ENCODE peak calls at places on chromosome 11, in nine cellular contexts. K is spleen, G is fibroblast of pulmonary artery, A is upper lobe of right lung, B is ovary, Q is aorta, O is AG10803, P is choroid plexus epithelial cell, N is cardiac muscle cell. X is an unnamed sample.

GRCh38 chr11:74641905-74642304 is 49.5 kb downstream of the POLD3 start:
- DNase-seq in K (no peak), P (peak), B (no peak), G (peak), O (peak), A (no peak), Q (no peak), N (no peak), X (no peak)

GRCh38 chr11:1202154-1202775 is 20.6 kb upstream of the MUC5B start:
- DNase-seq in O (no peak), P (no peak), K (peak), N (no peak), B (peak), Q (peak), A (peak), G (no peak), X (peak)

GRCh38 chr11:82494988-82495432 is 238.7 kb downstream of the FAM181B start:
- DNase-seq in Q (no peak), A (no peak), B (no peak), K (no peak), O (no peak), N (peak), G (no peak), P (no peak), X (no peak)

GRCh38 chr11:57410287-57410686 is 16.6 kb downstream of the SLC43A3 start:
- DNase-seq in G (peak), B (no peak), P (peak), Q (no peak), A (no peak), N (no peak), O (peak), K (no peak), X (no peak)

GRCh38 chr11:10287766-10288165 is 6.3 kb downstream of the SBF2 start:
- DNase-seq in P (no peak), B (no peak), O (no peak), Q (no peak), K (no peak), G (no peak), N (no peak), A (no peak), X (no peak)

GRCh38 chr11:96113100-96113710 is 189.3 kb upstream of the MTMR2 start:
- DNase-seq in Q (no peak), O (peak), G (peak), N (no peak), K (no peak), B (no peak), P (peak), A (no peak), X (no peak)

GRCh38 chr11:68045900-68046299 is 7.1 kb downstream of the TCIRG1 start:
- DNase-seq in B (no peak), N (no peak), Q (peak), O (no peak), K (peak), P (no peak), A (peak), G (no peak), X (no peak)

GRCh38 chr11:12746593-12747097 is 72.4 kb downstream of the TEAD1 start:
- DNase-seq in K (no peak), Q (peak), O (peak), A (no peak), P (peak), G (peak), N (peak), B (peak), X (peak)

GRCh38 chr11:47403135-47403534 is 5.3 kb upstream of the SLC39A13 start:
- DNase-seq in A (no peak), N (no peak), B (no peak), Q (no peak), P (no peak), K (peak), O (no peak), G (no peak), X (no peak)

GRCh38 chr11:77467993-77468392 is 5.9 kb downstream of the PAK1 start:
- DNase-seq in G (peak), N (no peak), P (peak), Q (no peak), O (peak), B (no peak), K (no peak), A (no peak), X (no peak)

GRCh38 chr11:44957051-44957515 is 6.4 kb upstream of the TP53I11 start:
- DNase-seq in N (peak), O (no peak), P (no peak), A (no peak), B (peak), K (no peak), Q (no peak), G (no peak), X (peak)

GRCh38 chr11:32817181-32817842 is 12.4 kb upstream of the PRRG4 start:
- DNase-seq in N (no peak), P (no peak), O (no peak), Q (no peak), A (no peak), K (no peak), G (no peak), B (no peak), X (no peak)

DNA sequence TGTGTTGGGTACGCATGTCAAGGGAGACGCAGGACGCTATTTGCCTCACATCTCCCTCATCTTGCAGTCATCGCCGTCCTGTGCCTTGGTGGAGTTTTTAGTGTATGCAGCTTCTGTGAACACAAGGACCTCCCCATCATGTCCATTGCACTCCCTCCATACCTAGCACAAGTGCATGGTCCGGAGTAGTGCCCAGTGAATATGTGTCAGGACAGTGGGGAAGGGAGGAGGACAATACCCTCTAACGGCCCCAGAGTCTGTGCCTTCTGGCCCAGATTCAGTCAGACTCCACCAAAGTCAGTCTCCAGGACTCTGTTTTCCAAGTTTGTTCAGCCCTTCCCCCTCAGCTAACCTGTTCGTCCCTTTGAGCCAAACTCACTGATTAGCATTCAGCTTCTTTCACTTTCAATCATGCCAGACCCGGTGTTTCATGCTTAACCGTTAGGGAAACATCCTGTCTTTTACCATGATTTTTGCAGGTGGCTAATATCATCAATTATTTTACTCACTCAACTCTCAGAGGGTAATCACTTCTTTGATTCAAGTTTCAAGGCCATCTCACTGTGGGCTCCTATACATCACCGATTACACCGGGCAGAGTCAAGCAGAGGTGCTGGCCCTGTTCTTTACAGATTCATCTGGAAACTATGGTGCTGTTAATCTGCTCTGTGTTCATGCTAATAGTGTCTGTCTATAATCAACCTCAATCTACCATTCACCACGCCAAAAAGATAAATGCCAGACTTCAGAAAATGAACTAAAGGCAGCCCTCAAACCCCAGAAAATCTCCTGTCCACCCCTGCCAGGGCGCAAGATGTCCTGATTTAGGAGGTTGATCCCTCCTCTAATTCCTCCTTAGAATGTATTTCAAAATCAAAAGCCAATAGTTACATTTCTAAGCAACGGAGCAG is 156.5 kb downstream of the RRAS2 start:
- DNase-seq in B (no peak), N (no peak), K (no peak), O (no peak), G (no peak), Q (no peak), A (no peak), P (no peak), X (no peak)
- H3K4me3 ChIP-seq in B (no peak), N (no peak), K (no peak), O (no peak), G (no peak), Q (no peak), A (no peak), P (no peak), X (no peak)

GRCh38 chr11:5931061-5931460 is 11.0 kb upstream of the OR56A3 start:
- DNase-seq in G (no peak), N (no peak), B (no peak), O (no peak), P (no peak), A (no peak), Q (no peak), K (no peak), X (no peak)
- H3K4me3 ChIP-seq in G (no peak), N (no peak), B (no peak), O (no peak), P (no peak), A (no peak), Q (no peak), K (no peak), X (no peak)

GRCh38 chr11:128294685-128295079 is 292.7 kb downstream of the ETS1 start:
- DNase-seq in O (peak), G (peak), A (no peak), B (no peak), Q (no peak), N (no peak), K (no peak), P (peak), X (no peak)
- H3K4me3 ChIP-seq in O (no peak), G (no peak), A (no peak), B (no peak), Q (no peak), N (no peak), K (no peak), P (no peak), X (no peak)

GRCh38 chr11:40030867-40031266 is 1428.6 kb downstream of the LRRC4C start:
- DNase-seq in Q (no peak), B (no peak), K (no peak), A (no peak), P (no peak), N (no peak), O (no peak), G (no peak), X (no peak)
- H3K4me3 ChIP-seq in Q (no peak), B (no peak), K (no peak), A (no peak), P (no peak), N (no peak), O (no peak), G (no peak), X (no peak)

DNA sequence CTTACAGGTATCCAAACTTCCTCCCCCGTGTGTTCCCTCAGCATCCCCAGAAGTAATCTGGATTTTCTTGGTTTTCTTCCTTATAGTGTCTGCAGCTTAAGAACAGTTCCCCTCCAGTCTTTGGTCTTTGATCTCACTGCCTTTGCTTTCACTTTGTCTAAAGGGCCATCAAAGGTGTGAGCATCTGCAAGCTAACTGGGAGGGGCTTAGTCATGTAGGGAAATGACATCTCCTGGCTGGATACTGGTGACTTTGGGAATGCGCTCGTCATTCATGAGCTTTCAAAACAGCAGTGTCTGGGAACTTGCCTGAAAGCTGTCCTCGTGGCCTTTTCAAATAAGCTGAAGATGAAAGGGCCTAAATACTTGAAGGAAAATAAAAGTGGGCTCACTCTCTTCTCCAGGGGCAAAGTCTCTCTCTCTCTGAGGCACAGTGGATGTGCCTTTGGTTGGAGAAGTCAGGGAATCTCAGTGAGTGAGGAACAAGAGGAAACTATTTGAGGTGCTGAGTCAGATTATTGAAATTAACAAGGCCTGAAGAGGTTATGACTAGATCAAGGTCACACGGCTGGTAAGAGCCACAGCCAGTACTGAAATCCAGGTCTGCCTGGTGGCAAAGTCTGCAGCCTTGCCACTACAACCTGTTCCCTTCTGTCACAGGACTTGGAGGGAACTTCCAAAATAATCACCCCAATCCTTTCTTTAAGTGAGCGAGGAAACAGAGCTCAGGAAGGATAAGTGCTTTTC is 45.6 kb upstream of the TENM4 start:
- DNase-seq in B (no peak), A (no peak), O (peak), Q (no peak), K (no peak), P (no peak), N (no peak), G (no peak), X (no peak)
- H3K4me3 ChIP-seq in B (no peak), A (no peak), O (no peak), Q (no peak), K (no peak), P (no peak), N (no peak), G (no peak), X (no peak)

GRCh38 chr11:50298182-50298988 is 265.7 kb downstream of the OR4C45 start:
- DNase-seq in N (no peak), O (no peak), B (no peak), G (peak), A (no peak), K (no peak), P (no peak), Q (no peak), X (peak)
- H3K4me3 ChIP-seq in N (no peak), O (no peak), B (no peak), G (peak), A (no peak), K (no peak), P (peak), Q (no peak), X (no peak)

X was measured in right cardiac atrium.